ENCODE peak calls at places on chromosomes 7 and 10, in ten cellular contexts. Z is effector memory CD8-positive, alpha-beta T cell; H is T follicular helper cell; N is activated effector memory CD4-positive, alpha-beta T cell treated with anti-CD3 and anti-CD28 coated beads, Interleukin-2, amount 50 U/mL, for 16 hours; B is GM06990; G is caudate nucleus; X is HT1080; F is neuronal stem cell; Q is stimulated activated CD8-positive, alpha-beta memory T cell treated with anti-CD3 and anti-CD28 coated beads, Interleukin-15, amount 100 ng/mL, for 24 hours; V is stomach. A is an unnamed sample.

GRCh38 chr7:1423266-1423811 is 35.9 kb downstream of the MICALL2 start:
- DNase-seq in H (no peak), B (no peak), X (no peak), N (no peak), Z (no peak), Q (no peak), G (no peak), F (no peak), V (no peak), A (no peak)

GRCh38 chr10:65430979-65431378 is 1494.9 kb upstream of the LRRTM3 start:
- DNase-seq in V (no peak), X (no peak), N (no peak), Z (no peak), B (no peak), G (no peak), Q (no peak), F (no peak), H (no peak), A (no peak)

GRCh38 chr10:18071591-18071990 is 68.6 kb upstream of the CACNB2 start:
- DNase-seq in H (no peak), F (no peak), N (no peak), B (no peak), V (no peak), X (no peak), Q (no peak), G (no peak), Z (no peak), A (no peak)

GRCh38 chr10:67520924-67521520 is 175.0 kb downstream of the CTNNA3 start:
- DNase-seq in B (no peak), Z (peak), H (peak), G (peak), V (no peak), X (peak), N (no peak), F (peak), Q (no peak), A (no peak)

GRCh38 chr7:76383089-76383944 is 24.5 kb upstream of the YWHAG start:
- DNase-seq in Z (no peak), N (no peak), G (no peak), V (no peak), X (no peak), B (no peak), Q (no peak), F (no peak), H (no peak), A (no peak)

GRCh38 chr10:30348378-30348776 is 701 bp downstream of the MTPAP start:
- DNase-seq in F (no peak), N (no peak), Q (no peak), G (no peak), X (no peak), B (no peak), Z (no peak), H (no peak), V (no peak), A (no peak)

GRCh38 chr10:119309423-119309770 is 102.0 kb downstream of the GRK5 start:
- DNase-seq in N (no peak), F (no peak), V (no peak), Q (no peak), B (peak), Z (no peak), G (no peak), X (no peak), H (no peak), A (no peak)

GRCh38 chr10:8986975-8987374 is 932.5 kb downstream of the GATA3 start:
- DNase-seq in X (no peak), N (no peak), Z (no peak), F (no peak), H (no peak), V (no peak), G (no peak), B (no peak), Q (no peak), A (no peak)

GRCh38 chr7:43569424-43569823 is 13.5 kb upstream of the STK17A start:
- DNase-seq in X (peak), N (no peak), F (no peak), H (no peak), G (no peak), V (no peak), Q (no peak), B (peak), Z (no peak), A (no peak)

GRCh38 chr10:112045885-112046284 is 137.7 kb downstream of the GPAM start:
- DNase-seq in Q (no peak), B (no peak), F (no peak), G (no peak), N (no peak), X (no peak), H (no peak), Z (no peak), V (no peak), A (no peak)

GRCh38 chr10:93580824-93581223 is 14.4 kb downstream of the FFAR4 start:
- DNase-seq in H (no peak), Q (no peak), V (no peak), B (no peak), F (peak), Z (no peak), X (peak), G (peak), N (no peak), A (no peak)

GRCh38 chr10:3716093-3716492 is 68.9 kb downstream of the KLF6 start:
- DNase-seq in V (no peak), Q (no peak), F (no peak), X (no peak), G (no peak), H (no peak), N (no peak), Z (no peak), B (no peak), A (no peak)

GRCh38 chr7:159008417-159008816 is 136.2 kb downstream of the VIPR2 start:
- DNase-seq in V (no peak), B (no peak), X (no peak), H (no peak), G (no peak), Q (no peak), N (no peak), F (no peak), Z (no peak), A (no peak)

GRCh38 chr10:126538439-126539140 is 131.9 kb downstream of the C10orf90 start:
- DNase-seq in F (no peak), Z (no peak), B (no peak), X (peak), Q (no peak), H (no peak), N (no peak), V (peak), G (no peak), A (no peak)

GRCh38 chr10:18505719-18506118 is 145.7 kb downstream of the NSUN6 start:
- DNase-seq in H (no peak), Z (no peak), Q (no peak), F (no peak), G (no peak), V (no peak), B (no peak), X (no peak), N (no peak), A (no peak)

GRCh38 chr10:89734616-89735015 is 33.2 kb downstream of the KIF20B start:
- DNase-seq in V (no peak), X (no peak), H (no peak), F (no peak), N (no peak), Z (no peak), G (no peak), B (no peak), Q (no peak), A (no peak)

GRCh38 chr7:96380111-96380512 is 58.2 kb upstream of the SLC25A13 start:
- DNase-seq in X (peak), F (no peak), Q (no peak), G (no peak), V (no peak), B (no peak), Z (no peak), N (no peak), H (no peak), A (no peak)

GRCh38 chr10:43667317-43667731 is 18.6 kb upstream of the ZNF32 start:
- DNase-seq in V (no peak), H (no peak), Z (no peak), X (no peak), Q (no peak), F (no peak), G (no peak), N (no peak), B (no peak), A (no peak)

GRCh38 chr10:59143550-59143949 is 32.9 kb upstream of the PHYHIPL start:
- DNase-seq in X (no peak), H (no peak), B (no peak), N (no peak), F (no peak), Q (no peak), G (no peak), V (no peak), Z (no peak), A (no peak)

GRCh38 chr10:77377678-77378352 is 259.8 kb downstream of the KCNMA1 start:
- DNase-seq in G (no peak), B (no peak), H (no peak), Z (no peak), N (no peak), V (no peak), Q (no peak), F (no peak), X (no peak), A (no peak)